ENCODE peak calls at places on chromosomes 7 and 10, in eight cellular contexts. One of them, this sample, is unnamed.

GRCh38 chr10:61304751-61305150 is 148.4 kb downstream of the TMEM26 start:
- DNase-seq in foreskin keratinocyte: no peak
- DNase-seq in HAP-1: no peak
- DNase-seq in activated CD8-positive, alpha-beta memory T cell treated with anti-CD3 and anti-CD28 coated beads for 48 hours: no peak
- DNase-seq in stimulated activated CD8-positive, alpha-beta memory T cell treated with anti-CD3 and anti-CD28 coated beads, Interleukin-15, amount 100 ng/mL, for 4 hours: no peak
- DNase-seq in activated naive CD8-positive, alpha-beta T cell treated with anti-CD3 and anti-CD28 coated beads for 36 hours: no peak
- DNase-seq in HEK293T: no peak
- DNase-seq in adipocyte: peak; percentile 40
- DNase-seq in this sample: no peak

GRCh38 chr7:144384555-144385245 is 18.8 kb downstream of the NOBOX start:
- DNase-seq in HAP-1: no peak
- DNase-seq in adipocyte: peak; percentile 53
- DNase-seq in HEK293T: no peak
- DNase-seq in activated naive CD8-positive, alpha-beta T cell treated with anti-CD3 and anti-CD28 coated beads for 36 hours: peak; percentile 55
- DNase-seq in stimulated activated CD8-positive, alpha-beta memory T cell treated with anti-CD3 and anti-CD28 coated beads, Interleukin-15, amount 100 ng/mL, for 4 hours: no peak
- DNase-seq in foreskin keratinocyte: peak; percentile 75
- DNase-seq in activated CD8-positive, alpha-beta memory T cell treated with anti-CD3 and anti-CD28 coated beads for 48 hours: no peak
- DNase-seq in this sample: no peak

GRCh38 chr7:26397786-26398435 is 106.2 kb downstream of the SNX10 start:
- DNase-seq in adipocyte: no peak
- DNase-seq in foreskin keratinocyte: no peak
- DNase-seq in HEK293T: peak; percentile 63
- DNase-seq in HAP-1: no peak
- DNase-seq in activated naive CD8-positive, alpha-beta T cell treated with anti-CD3 and anti-CD28 coated beads for 36 hours: peak; percentile 44
- DNase-seq in stimulated activated CD8-positive, alpha-beta memory T cell treated with anti-CD3 and anti-CD28 coated beads, Interleukin-15, amount 100 ng/mL, for 4 hours: no peak
- DNase-seq in activated CD8-positive, alpha-beta memory T cell treated with anti-CD3 and anti-CD28 coated beads for 48 hours: no peak
- DNase-seq in this sample: no peak

GRCh38 chr7:106542550-106543220 is 118.3 kb downstream of the CCDC71L start:
- DNase-seq in activated CD8-positive, alpha-beta memory T cell treated with anti-CD3 and anti-CD28 coated beads for 48 hours: no peak
- DNase-seq in stimulated activated CD8-positive, alpha-beta memory T cell treated with anti-CD3 and anti-CD28 coated beads, Interleukin-15, amount 100 ng/mL, for 4 hours: peak; percentile 5
- DNase-seq in adipocyte: peak; percentile 88
- DNase-seq in HAP-1: peak; percentile 71
- DNase-seq in foreskin keratinocyte: peak; percentile 68
- DNase-seq in activated naive CD8-positive, alpha-beta T cell treated with anti-CD3 and anti-CD28 coated beads for 36 hours: peak; percentile 26
- DNase-seq in HEK293T: peak; percentile 50
- DNase-seq in this sample: no peak

GRCh38 chr7:106080307-106080987 is 31.7 kb downstream of the SYPL1 start:
- DNase-seq in HAP-1: no peak
- DNase-seq in stimulated activated CD8-positive, alpha-beta memory T cell treated with anti-CD3 and anti-CD28 coated beads, Interleukin-15, amount 100 ng/mL, for 4 hours: no peak
- DNase-seq in activated CD8-positive, alpha-beta memory T cell treated with anti-CD3 and anti-CD28 coated beads for 48 hours: no peak
- DNase-seq in activated naive CD8-positive, alpha-beta T cell treated with anti-CD3 and anti-CD28 coated beads for 36 hours: no peak
- DNase-seq in foreskin keratinocyte: no peak
- DNase-seq in HEK293T: no peak
- DNase-seq in adipocyte: no peak
- DNase-seq in this sample: no peak

GRCh38 chr7:112173214-112173905 is 32.8 kb downstream of the DOCK4 start:
- DNase-seq in activated naive CD8-positive, alpha-beta T cell treated with anti-CD3 and anti-CD28 coated beads for 36 hours: no peak
- DNase-seq in stimulated activated CD8-positive, alpha-beta memory T cell treated with anti-CD3 and anti-CD28 coated beads, Interleukin-15, amount 100 ng/mL, for 4 hours: no peak
- DNase-seq in HEK293T: no peak
- DNase-seq in HAP-1: peak; percentile 56
- DNase-seq in foreskin keratinocyte: no peak
- DNase-seq in adipocyte: peak; percentile 4
- DNase-seq in activated CD8-positive, alpha-beta memory T cell treated with anti-CD3 and anti-CD28 coated beads for 48 hours: no peak
- DNase-seq in this sample: no peak

GRCh38 chr10:28393956-28394568 is 91.2 kb upstream of the MPP7 start:
- DNase-seq in activated naive CD8-positive, alpha-beta T cell treated with anti-CD3 and anti-CD28 coated beads for 36 hours: peak; percentile 50
- DNase-seq in HAP-1: peak; percentile 61
- DNase-seq in stimulated activated CD8-positive, alpha-beta memory T cell treated with anti-CD3 and anti-CD28 coated beads, Interleukin-15, amount 100 ng/mL, for 4 hours: peak; percentile 33
- DNase-seq in HEK293T: peak; percentile 63
- DNase-seq in foreskin keratinocyte: peak; percentile 51
- DNase-seq in adipocyte: peak; percentile 83
- DNase-seq in activated CD8-positive, alpha-beta memory T cell treated with anti-CD3 and anti-CD28 coated beads for 48 hours: peak; percentile 37
- DNase-seq in this sample: no peak

GRCh38 chr10:28171468-28172235 is 131.2 kb downstream of the MPP7 start:
- DNase-seq in activated CD8-positive, alpha-beta memory T cell treated with anti-CD3 and anti-CD28 coated beads for 48 hours: no peak
- DNase-seq in HEK293T: peak; percentile 11
- DNase-seq in activated naive CD8-positive, alpha-beta T cell treated with anti-CD3 and anti-CD28 coated beads for 36 hours: no peak
- DNase-seq in HAP-1: no peak
- DNase-seq in stimulated activated CD8-positive, alpha-beta memory T cell treated with anti-CD3 and anti-CD28 coated beads, Interleukin-15, amount 100 ng/mL, for 4 hours: no peak
- DNase-seq in adipocyte: no peak
- DNase-seq in foreskin keratinocyte: no peak
- DNase-seq in this sample: no peak

GRCh38 chr10:74823791-74824183 is 2.6 kb upstream of the KAT6B start:
- DNase-seq in HAP-1: peak; percentile 40
- DNase-seq in adipocyte: peak; percentile 27
- DNase-seq in activated naive CD8-positive, alpha-beta T cell treated with anti-CD3 and anti-CD28 coated beads for 36 hours: no peak
- DNase-seq in activated CD8-positive, alpha-beta memory T cell treated with anti-CD3 and anti-CD28 coated beads for 48 hours: no peak
- DNase-seq in foreskin keratinocyte: no peak
- DNase-seq in stimulated activated CD8-positive, alpha-beta memory T cell treated with anti-CD3 and anti-CD28 coated beads, Interleukin-15, amount 100 ng/mL, for 4 hours: no peak
- DNase-seq in HEK293T: no peak
- DNase-seq in this sample: no peak

GRCh38 chr7:136412952-136413351 is 435.8 kb upstream of the MTPN start:
- DNase-seq in HEK293T: no peak
- DNase-seq in activated naive CD8-positive, alpha-beta T cell treated with anti-CD3 and anti-CD28 coated beads for 36 hours: no peak
- DNase-seq in HAP-1: no peak
- DNase-seq in foreskin keratinocyte: no peak
- DNase-seq in stimulated activated CD8-positive, alpha-beta memory T cell treated with anti-CD3 and anti-CD28 coated beads, Interleukin-15, amount 100 ng/mL, for 4 hours: no peak
- DNase-seq in activated CD8-positive, alpha-beta memory T cell treated with anti-CD3 and anti-CD28 coated beads for 48 hours: no peak
- DNase-seq in adipocyte: no peak
- DNase-seq in this sample: no peak

GRCh38 chr10:530717-531116 is 158.8 kb downstream of the DIP2C start:
- DNase-seq in foreskin keratinocyte: no peak
- DNase-seq in adipocyte: no peak
- DNase-seq in stimulated activated CD8-positive, alpha-beta memory T cell treated with anti-CD3 and anti-CD28 coated beads, Interleukin-15, amount 100 ng/mL, for 4 hours: no peak
- DNase-seq in activated CD8-positive, alpha-beta memory T cell treated with anti-CD3 and anti-CD28 coated beads for 48 hours: no peak
- DNase-seq in HAP-1: no peak
- DNase-seq in activated naive CD8-positive, alpha-beta T cell treated with anti-CD3 and anti-CD28 coated beads for 36 hours: no peak
- DNase-seq in HEK293T: no peak
- DNase-seq in this sample: no peak

GRCh38 chr10:51667992-51668689 is 31.3 kb downstream of the CSTF2T start:
- DNase-seq in HAP-1: no peak
- DNase-seq in activated naive CD8-positive, alpha-beta T cell treated with anti-CD3 and anti-CD28 coated beads for 36 hours: no peak
- DNase-seq in adipocyte: peak; percentile 52
- DNase-seq in activated CD8-positive, alpha-beta memory T cell treated with anti-CD3 and anti-CD28 coated beads for 48 hours: no peak
- DNase-seq in stimulated activated CD8-positive, alpha-beta memory T cell treated with anti-CD3 and anti-CD28 coated beads, Interleukin-15, amount 100 ng/mL, for 4 hours: no peak
- DNase-seq in HEK293T: no peak
- DNase-seq in foreskin keratinocyte: peak; percentile 20
- DNase-seq in this sample: no peak

GRCh38 chr10:74223755-74224530 is 72.9 kb downstream of the ADK start:
- DNase-seq in HEK293T: no peak
- DNase-seq in stimulated activated CD8-positive, alpha-beta memory T cell treated with anti-CD3 and anti-CD28 coated beads, Interleukin-15, amount 100 ng/mL, for 4 hours: no peak
- DNase-seq in activated naive CD8-positive, alpha-beta T cell treated with anti-CD3 and anti-CD28 coated beads for 36 hours: no peak
- DNase-seq in HAP-1: no peak
- DNase-seq in activated CD8-positive, alpha-beta memory T cell treated with anti-CD3 and anti-CD28 coated beads for 48 hours: no peak
- DNase-seq in foreskin keratinocyte: peak; percentile 90
- DNase-seq in adipocyte: peak; percentile 42
- DNase-seq in this sample: no peak

GRCh38 chr10:33330543-33331019 is 3.9 kb downstream of the NRP1 start:
- DNase-seq in HAP-1: peak; percentile 84
- DNase-seq in HEK293T: peak; percentile 38
- DNase-seq in adipocyte: peak; percentile 93
- DNase-seq in foreskin keratinocyte: peak; percentile 59
- DNase-seq in stimulated activated CD8-positive, alpha-beta memory T cell treated with anti-CD3 and anti-CD28 coated beads, Interleukin-15, amount 100 ng/mL, for 4 hours: peak; percentile 56
- DNase-seq in activated CD8-positive, alpha-beta memory T cell treated with anti-CD3 and anti-CD28 coated beads for 48 hours: peak; percentile 67
- DNase-seq in activated naive CD8-positive, alpha-beta T cell treated with anti-CD3 and anti-CD28 coated beads for 36 hours: peak; percentile 54
- DNase-seq in this sample: no peak

GRCh38 chr10:15824498-15824897 is 35.8 kb downstream of the MINDY3 start:
- DNase-seq in HAP-1: no peak
- DNase-seq in stimulated activated CD8-positive, alpha-beta memory T cell treated with anti-CD3 and anti-CD28 coated beads, Interleukin-15, amount 100 ng/mL, for 4 hours: no peak
- DNase-seq in foreskin keratinocyte: peak; percentile 3
- DNase-seq in activated naive CD8-positive, alpha-beta T cell treated with anti-CD3 and anti-CD28 coated beads for 36 hours: no peak
- DNase-seq in HEK293T: no peak
- DNase-seq in activated CD8-positive, alpha-beta memory T cell treated with anti-CD3 and anti-CD28 coated beads for 48 hours: no peak
- DNase-seq in adipocyte: peak; percentile 78
- DNase-seq in this sample: no peak

GRCh38 chr7:111274882-111275281 is 184.0 kb downstream of the LRRN3 start:
- DNase-seq in HEK293T: no peak
- DNase-seq in foreskin keratinocyte: peak; percentile 46
- DNase-seq in stimulated activated CD8-positive, alpha-beta memory T cell treated with anti-CD3 and anti-CD28 coated beads, Interleukin-15, amount 100 ng/mL, for 4 hours: no peak
- DNase-seq in HAP-1: peak; percentile 20
- DNase-seq in activated CD8-positive, alpha-beta memory T cell treated with anti-CD3 and anti-CD28 coated beads for 48 hours: no peak
- DNase-seq in adipocyte: no peak
- DNase-seq in activated naive CD8-positive, alpha-beta T cell treated with anti-CD3 and anti-CD28 coated beads for 36 hours: no peak
- DNase-seq in this sample: no peak

GRCh38 chr10:112184052-112184371 is 447 bp upstream of the GPAM start:
- DNase-seq in HAP-1: no peak
- DNase-seq in activated CD8-positive, alpha-beta memory T cell treated with anti-CD3 and anti-CD28 coated beads for 48 hours: no peak
- DNase-seq in HEK293T: no peak
- DNase-seq in adipocyte: no peak
- DNase-seq in foreskin keratinocyte: no peak
- DNase-seq in activated naive CD8-positive, alpha-beta T cell treated with anti-CD3 and anti-CD28 coated beads for 36 hours: no peak
- DNase-seq in stimulated activated CD8-positive, alpha-beta memory T cell treated with anti-CD3 and anti-CD28 coated beads, Interleukin-15, amount 100 ng/mL, for 4 hours: no peak
- DNase-seq in this sample: no peak

GRCh38 chr7:81611040-81611439 is 158.8 kb downstream of the HGF start:
- DNase-seq in adipocyte: no peak
- DNase-seq in activated CD8-positive, alpha-beta memory T cell treated with anti-CD3 and anti-CD28 coated beads for 48 hours: no peak
- DNase-seq in HEK293T: no peak
- DNase-seq in stimulated activated CD8-positive, alpha-beta memory T cell treated with anti-CD3 and anti-CD28 coated beads, Interleukin-15, amount 100 ng/mL, for 4 hours: no peak
- DNase-seq in activated naive CD8-positive, alpha-beta T cell treated with anti-CD3 and anti-CD28 coated beads for 36 hours: no peak
- DNase-seq in HAP-1: no peak
- DNase-seq in foreskin keratinocyte: no peak
- DNase-seq in this sample: no peak

GRCh38 chr10:110346914-110347313 is 42.2 kb upstream of the SMNDC1 start:
- DNase-seq in stimulated activated CD8-positive, alpha-beta memory T cell treated with anti-CD3 and anti-CD28 coated beads, Interleukin-15, amount 100 ng/mL, for 4 hours: no peak
- DNase-seq in HAP-1: no peak
- DNase-seq in activated naive CD8-positive, alpha-beta T cell treated with anti-CD3 and anti-CD28 coated beads for 36 hours: no peak
- DNase-seq in HEK293T: no peak
- DNase-seq in activated CD8-positive, alpha-beta memory T cell treated with anti-CD3 and anti-CD28 coated beads for 48 hours: no peak
- DNase-seq in adipocyte: no peak
- DNase-seq in foreskin keratinocyte: no peak
- DNase-seq in this sample: no peak

GRCh38 chr10:492896-493295 is 196.6 kb downstream of the DIP2C start:
- DNase-seq in HAP-1: no peak
- DNase-seq in activated CD8-positive, alpha-beta memory T cell treated with anti-CD3 and anti-CD28 coated beads for 48 hours: no peak
- DNase-seq in foreskin keratinocyte: no peak
- DNase-seq in HEK293T: no peak
- DNase-seq in stimulated activated CD8-positive, alpha-beta memory T cell treated with anti-CD3 and anti-CD28 coated beads, Interleukin-15, amount 100 ng/mL, for 4 hours: no peak
- DNase-seq in adipocyte: no peak
- DNase-seq in activated naive CD8-positive, alpha-beta T cell treated with anti-CD3 and anti-CD28 coated beads for 36 hours: no peak
- DNase-seq in this sample: no peak

GRCh38 chr7:39761435-39761834 is 138.1 kb downstream of the RALA start:
- DNase-seq in activated CD8-positive, alpha-beta memory T cell treated with anti-CD3 and anti-CD28 coated beads for 48 hours: no peak
- DNase-seq in stimulated activated CD8-positive, alpha-beta memory T cell treated with anti-CD3 and anti-CD28 coated beads, Interleukin-15, amount 100 ng/mL, for 4 hours: no peak
- DNase-seq in activated naive CD8-positive, alpha-beta T cell treated with anti-CD3 and anti-CD28 coated beads for 36 hours: no peak
- DNase-seq in foreskin keratinocyte: peak; percentile 86
- DNase-seq in HAP-1: no peak
- DNase-seq in adipocyte: no peak
- DNase-seq in HEK293T: no peak
- DNase-seq in this sample: no peak

GRCh38 chr10:12614390-12615003 is 265.1 kb downstream of the CAMK1D start:
- DNase-seq in activated CD8-positive, alpha-beta memory T cell treated with anti-CD3 and anti-CD28 coated beads for 48 hours: no peak
- DNase-seq in activated naive CD8-positive, alpha-beta T cell treated with anti-CD3 and anti-CD28 coated beads for 36 hours: no peak
- DNase-seq in adipocyte: no peak
- DNase-seq in HEK293T: no peak
- DNase-seq in foreskin keratinocyte: no peak
- DNase-seq in stimulated activated CD8-positive, alpha-beta memory T cell treated with anti-CD3 and anti-CD28 coated beads, Interleukin-15, amount 100 ng/mL, for 4 hours: no peak
- DNase-seq in HAP-1: no peak
- DNase-seq in this sample: no peak

GRCh38 chr10:87782721-87783120 is 35.3 kb downstream of the ATAD1 start:
- DNase-seq in adipocyte: no peak
- DNase-seq in stimulated activated CD8-positive, alpha-beta memory T cell treated with anti-CD3 and anti-CD28 coated beads, Interleukin-15, amount 100 ng/mL, for 4 hours: no peak
- DNase-seq in activated CD8-positive, alpha-beta memory T cell treated with anti-CD3 and anti-CD28 coated beads for 48 hours: no peak
- DNase-seq in foreskin keratinocyte: no peak
- DNase-seq in HAP-1: no peak
- DNase-seq in HEK293T: no peak
- DNase-seq in activated naive CD8-positive, alpha-beta T cell treated with anti-CD3 and anti-CD28 coated beads for 36 hours: no peak
- DNase-seq in this sample: no peak

GRCh38 chr7:158760936-158761335 is 56.3 kb upstream of the NCAPG2 start:
- DNase-seq in HEK293T: no peak
- DNase-seq in activated CD8-positive, alpha-beta memory T cell treated with anti-CD3 and anti-CD28 coated beads for 48 hours: no peak
- DNase-seq in HAP-1: no peak
- DNase-seq in stimulated activated CD8-positive, alpha-beta memory T cell treated with anti-CD3 and anti-CD28 coated beads, Interleukin-15, amount 100 ng/mL, for 4 hours: no peak
- DNase-seq in adipocyte: no peak
- DNase-seq in foreskin keratinocyte: no peak
- DNase-seq in activated naive CD8-positive, alpha-beta T cell treated with anti-CD3 and anti-CD28 coated beads for 36 hours: no peak
- DNase-seq in this sample: no peak

GRCh38 chr10:21194510-21194993 is 297.4 kb upstream of the NEBL start:
- DNase-seq in HEK293T: no peak
- DNase-seq in stimulated activated CD8-positive, alpha-beta memory T cell treated with anti-CD3 and anti-CD28 coated beads, Interleukin-15, amount 100 ng/mL, for 4 hours: no peak
- DNase-seq in adipocyte: no peak
- DNase-seq in foreskin keratinocyte: peak; percentile 24
- DNase-seq in activated CD8-positive, alpha-beta memory T cell treated with anti-CD3 and anti-CD28 coated beads for 48 hours: no peak
- DNase-seq in HAP-1: peak; percentile 37
- DNase-seq in activated naive CD8-positive, alpha-beta T cell treated with anti-CD3 and anti-CD28 coated beads for 36 hours: no peak
- DNase-seq in this sample: no peak

GRCh38 chr10:100356067-100357017 is 9.3 kb downstream of the SCD start:
- DNase-seq in HAP-1: no peak
- DNase-seq in stimulated activated CD8-positive, alpha-beta memory T cell treated with anti-CD3 and anti-CD28 coated beads, Interleukin-15, amount 100 ng/mL, for 4 hours: no peak
- DNase-seq in HEK293T: no peak
- DNase-seq in foreskin keratinocyte: no peak
- DNase-seq in activated CD8-positive, alpha-beta memory T cell treated with anti-CD3 and anti-CD28 coated beads for 48 hours: no peak
- DNase-seq in adipocyte: no peak
- DNase-seq in activated naive CD8-positive, alpha-beta T cell treated with anti-CD3 and anti-CD28 coated beads for 36 hours: no peak
- DNase-seq in this sample: no peak

GRCh38 chr10:51244739-51245138 is 170.5 kb downstream of the PRKG1 start:
- DNase-seq in activated naive CD8-positive, alpha-beta T cell treated with anti-CD3 and anti-CD28 coated beads for 36 hours: no peak
- DNase-seq in adipocyte: peak; percentile 85
- DNase-seq in HAP-1: no peak
- DNase-seq in HEK293T: peak; percentile 27
- DNase-seq in activated CD8-positive, alpha-beta memory T cell treated with anti-CD3 and anti-CD28 coated beads for 48 hours: no peak
- DNase-seq in foreskin keratinocyte: no peak
- DNase-seq in stimulated activated CD8-positive, alpha-beta memory T cell treated with anti-CD3 and anti-CD28 coated beads, Interleukin-15, amount 100 ng/mL, for 4 hours: no peak
- DNase-seq in this sample: no peak

GRCh38 chr7:155793720-155794119 is 18.5 kb downstream of the SHH start:
- DNase-seq in foreskin keratinocyte: no peak
- DNase-seq in adipocyte: no peak
- DNase-seq in activated naive CD8-positive, alpha-beta T cell treated with anti-CD3 and anti-CD28 coated beads for 36 hours: no peak
- DNase-seq in HEK293T: no peak
- DNase-seq in activated CD8-positive, alpha-beta memory T cell treated with anti-CD3 and anti-CD28 coated beads for 48 hours: no peak
- DNase-seq in HAP-1: no peak
- DNase-seq in stimulated activated CD8-positive, alpha-beta memory T cell treated with anti-CD3 and anti-CD28 coated beads, Interleukin-15, amount 100 ng/mL, for 4 hours: no peak
- DNase-seq in this sample: no peak

GRCh38 chr7:140653319-140654108 is 12.9 kb upstream of the DENND2A start:
- DNase-seq in foreskin keratinocyte: peak; percentile 63
- DNase-seq in activated naive CD8-positive, alpha-beta T cell treated with anti-CD3 and anti-CD28 coated beads for 36 hours: no peak
- DNase-seq in HAP-1: peak; percentile 79
- DNase-seq in adipocyte: peak; percentile 95
- DNase-seq in activated CD8-positive, alpha-beta memory T cell treated with anti-CD3 and anti-CD28 coated beads for 48 hours: no peak
- DNase-seq in HEK293T: peak; percentile 90
- DNase-seq in stimulated activated CD8-positive, alpha-beta memory T cell treated with anti-CD3 and anti-CD28 coated beads, Interleukin-15, amount 100 ng/mL, for 4 hours: no peak
- DNase-seq in this sample: no peak

GRCh38 chr10:24858244-24858907 is 94.0 kb downstream of the PRTFDC1 start:
- DNase-seq in stimulated activated CD8-positive, alpha-beta memory T cell treated with anti-CD3 and anti-CD28 coated beads, Interleukin-15, amount 100 ng/mL, for 4 hours: no peak
- DNase-seq in foreskin keratinocyte: peak; percentile 71
- DNase-seq in activated naive CD8-positive, alpha-beta T cell treated with anti-CD3 and anti-CD28 coated beads for 36 hours: no peak
- DNase-seq in adipocyte: peak; percentile 79
- DNase-seq in HEK293T: no peak
- DNase-seq in HAP-1: peak; percentile 56
- DNase-seq in activated CD8-positive, alpha-beta memory T cell treated with anti-CD3 and anti-CD28 coated beads for 48 hours: no peak
- DNase-seq in this sample: no peak

GRCh38 chr7:27921081-27921836 is 181.3 kb downstream of the TAX1BP1 start:
- DNase-seq in stimulated activated CD8-positive, alpha-beta memory T cell treated with anti-CD3 and anti-CD28 coated beads, Interleukin-15, amount 100 ng/mL, for 4 hours: no peak
- DNase-seq in adipocyte: peak; percentile 87
- DNase-seq in foreskin keratinocyte: peak; percentile 55
- DNase-seq in HEK293T: peak; percentile 81
- DNase-seq in activated naive CD8-positive, alpha-beta T cell treated with anti-CD3 and anti-CD28 coated beads for 36 hours: no peak
- DNase-seq in HAP-1: peak; percentile 88
- DNase-seq in activated CD8-positive, alpha-beta memory T cell treated with anti-CD3 and anti-CD28 coated beads for 48 hours: no peak
- DNase-seq in this sample: no peak

This sample was measured in activated gamma-delta T cell.